ENCODE peak calls at places on chromosome 12, in nine cellular contexts. P is NCI-H2081 treated with DMSO at 0.1 percent for 48 hours; J is pons; G is activated CD4-positive, alpha-beta T cell treated with anti-CD3 and anti-CD28 coated beads, Interleukin-2, amount 50 U/mL, for 4 hours; S is left cardiac atrium; F is stimulated activated CD4-positive, alpha-beta T cell treated with anti-CD3 and anti-CD28 coated beads, TNF-alpha, amount 100 ng/mL, for 48 hours; M is RPMI7951; H is HCEC 1CT; V is MM.1S. N is an unnamed sample.

GRCh38 chr12:88836156-88836555 is 255.9 kb upstream of the KITLG start:
- DNase-seq in J (no peak), G (no peak), M (peak), S (no peak), V (no peak), P (no peak), F (no peak), H (peak), N (peak)

GRCh38 chr12:32302218-32302826 is 97.0 kb upstream of the FGD4 start:
- DNase-seq in J (peak), V (peak), P (no peak), M (peak), G (no peak), H (peak), S (no peak), F (no peak), N (peak)

GRCh38 chr12:123897221-123897620 is 75.4 kb downstream of the CCDC92 start:
- DNase-seq in V (no peak), F (no peak), G (no peak), P (no peak), M (peak), S (no peak), J (no peak), H (peak), N (no peak)

GRCh38 chr12:94304566-94305061 is 155.1 kb downstream of the CEP83 start:
- DNase-seq in M (no peak), P (no peak), F (no peak), G (no peak), J (no peak), H (no peak), S (no peak), V (no peak), N (no peak)

GRCh38 chr12:6280053-6280469 is 30.4 kb upstream of the PLEKHG6 start:
- DNase-seq in J (no peak), G (no peak), H (peak), P (no peak), M (peak), F (no peak), S (peak), V (no peak), N (peak)

GRCh38 chr12:26298785-26299621 is 103.6 kb downstream of the SSPN start:
- DNase-seq in G (no peak), S (no peak), V (peak), F (no peak), J (peak), H (peak), P (no peak), M (peak), N (peak)

GRCh38 chr12:52924764-52925716 is 20.2 kb upstream of the KRT8 start:
- DNase-seq in S (peak), H (peak), M (peak), P (no peak), J (no peak), G (no peak), F (no peak), V (no peak), N (no peak)

GRCh38 chr12:77847665-77848431 is 17.2 kb downstream of the NAV3 start:
- DNase-seq in M (peak), V (peak), G (no peak), P (no peak), J (peak), H (peak), S (no peak), F (no peak), N (peak)